ENCODE peak calls at places on chromosome 10, in six cellular contexts. P, Y, J, Q, V and N are unnamed samples.

GRCh38 chr10:27464993-27465392 is 39.1 kb upstream of the RAB18 start:
- DNase-seq in P (no peak), Y (no peak), J (no peak), Q (no peak), V (no peak), N (no peak)

GRCh38 chr10:132272061-132272766 is 35.5 kb downstream of the STK32C start:
- DNase-seq in P (peak), Y (no peak), J (peak), Q (no peak), V (no peak), N (no peak)

GRCh38 chr10:82251222-82251977 is 376.4 kb downstream of the NRG3 start:
- DNase-seq in P (no peak), Y (no peak), J (no peak), Q (no peak), V (no peak), N (no peak)

GRCh38 chr10:91759581-91759986 is 38.6 kb upstream of the TNKS2 start:
- DNase-seq in P (no peak), Y (no peak), J (no peak), Q (no peak), V (no peak), N (no peak)

GRCh38 chr10:32077896-32078295 is 21.7 kb upstream of the KIF5B start:
- DNase-seq in P (no peak), Y (no peak), J (peak), Q (no peak), V (peak), N (peak)

GRCh38 chr10:3635248-3635647 is 149.8 kb downstream of the KLF6 start:
- DNase-seq in P (no peak), Y (no peak), J (no peak), Q (no peak), V (no peak), N (no peak)

GRCh38 chr10:88110822-88111221 is 247.4 kb downstream of the PTEN start:
- DNase-seq in P (no peak), Y (no peak), J (no peak), Q (no peak), V (no peak), N (no peak)

GRCh38 chr10:84267503-84268126 is 22.8 kb downstream of the RGR start:
- DNase-seq in P (no peak), Y (no peak), J (no peak), Q (peak), V (no peak), N (no peak)

GRCh38 chr10:91194497-91195179 is 25.8 kb upstream of the PCGF5 start:
- DNase-seq in P (no peak), Y (no peak), J (no peak), Q (no peak), V (no peak), N (no peak)

GRCh38 chr10:44253769-44254462 is 131.0 kb downstream of the CXCL12 start:
- DNase-seq in P (peak), Y (peak), J (no peak), Q (peak), V (peak), N (peak)

GRCh38 chr10:1074748-1075358 is 18.7 kb downstream of the WDR37 start:
- DNase-seq in P (no peak), Y (no peak), J (no peak), Q (peak), V (no peak), N (no peak)

GRCh38 chr10:132129431-132129830 is 57.3 kb upstream of the DPYSL4 start:
- DNase-seq in P (no peak), Y (no peak), J (no peak), Q (no peak), V (no peak), N (no peak)

GRCh38 chr10:1448252-1448901 is 288.9 kb downstream of the ADARB2 start:
- DNase-seq in P (no peak), Y (no peak), J (no peak), Q (no peak), V (no peak), N (peak)

GRCh38 chr10:89741126-89741762 is 39.9 kb downstream of the KIF20B start:
- DNase-seq in P (no peak), Y (no peak), J (no peak), Q (no peak), V (no peak), N (no peak)

GRCh38 chr10:96440257-96441125 is 73.2 kb downstream of the TLL2 start:
- DNase-seq in P (no peak), Y (no peak), J (no peak), Q (no peak), V (no peak), N (no peak)

GRCh38 chr10:102634696-102635095 is 9.6 kb upstream of the TRIM8 start:
- DNase-seq in P (no peak), Y (no peak), J (no peak), Q (no peak), V (no peak), N (no peak)

GRCh38 chr10:6530211-6530840 is 49.8 kb downstream of the PRKCQ start:
- DNase-seq in P (no peak), Y (no peak), J (no peak), Q (no peak), V (no peak), N (peak)

GRCh38 chr10:1545524-1545923 is 191.8 kb downstream of the ADARB2 start:
- DNase-seq in P (no peak), Y (no peak), J (peak), Q (no peak), V (no peak), N (no peak)

GRCh38 chr10:47009215-47009838 is 98.1 kb downstream of the PTPN20 start:
- DNase-seq in P (no peak), Y (no peak), J (no peak), Q (no peak), V (no peak), N (no peak)

GRCh38 chr10:102505462-102506115 is 1.8 kb downstream of the SUFU start:
- DNase-seq in P (no peak), Y (peak), J (peak), Q (no peak), V (peak), N (no peak)

GRCh38 chr10:46523119-46523880 is 33.2 kb downstream of the GPRIN2 start:
- DNase-seq in P (peak), Y (no peak), J (peak), Q (peak), V (peak), N (no peak)

GRCh38 chr10:44358080-44358771 is 26.7 kb downstream of the CXCL12 start:
- DNase-seq in P (no peak), Y (no peak), J (no peak), Q (no peak), V (no peak), N (no peak)

GRCh38 chr10:14749051-14749809 is 25.5 kb downstream of the FAM107B start:
- DNase-seq in P (no peak), Y (no peak), J (no peak), Q (no peak), V (peak), N (no peak)

GRCh38 chr10:36191009-36191408 is 548.9 kb upstream of the FZD8 start:
- DNase-seq in P (no peak), Y (no peak), J (no peak), Q (no peak), V (no peak), N (no peak)

GRCh38 chr10:26000971-26001370 is 66.9 kb downstream of the MYO3A start:
- DNase-seq in P (no peak), Y (no peak), J (no peak), Q (no peak), V (no peak), N (no peak)

GRCh38 chr10:92845926-92846325 is 2.4 kb upstream of the EXOC6 start:
- DNase-seq in P (no peak), Y (no peak), J (no peak), Q (no peak), V (no peak), N (no peak)

GRCh38 chr10:95363303-95363912 is 72.6 kb upstream of the PDLIM1 start:
- DNase-seq in P (no peak), Y (no peak), J (no peak), Q (peak), V (peak), N (no peak)

GRCh38 chr10:91340613-91341362 is 69.4 kb upstream of the HECTD2 start:
- DNase-seq in P (no peak), Y (peak), J (no peak), Q (no peak), V (peak), N (no peak)

GRCh38 chr10:114199239-114199638 is 20.1 kb downstream of the TDRD1 start:
- DNase-seq in P (no peak), Y (no peak), J (no peak), Q (no peak), V (no peak), N (no peak)

GRCh38 chr10:47364366-47364765 is 16.2 kb downstream of the RBP3 start:
- DNase-seq in P (no peak), Y (peak), J (no peak), Q (no peak), V (no peak), N (no peak)

GRCh38 chr10:70711177-70711576 is 38.9 kb downstream of the ADAMTS14 start:
- DNase-seq in P (no peak), Y (no peak), J (no peak), Q (no peak), V (no peak), N (no peak)

GRCh38 chr10:70711911-70712310 is 39.6 kb downstream of the ADAMTS14 start:
- DNase-seq in P (no peak), Y (no peak), J (no peak), Q (no peak), V (no peak), N (no peak)

GRCh38 chr10:70714245-70714644 is 41.9 kb downstream of the ADAMTS14 start:
- DNase-seq in P (no peak), Y (no peak), J (no peak), Q (no peak), V (no peak), N (no peak)

GRCh38 chr10:70714961-70715360 is 42.7 kb downstream of the ADAMTS14 start:
- DNase-seq in P (no peak), Y (no peak), J (no peak), Q (no peak), V (no peak), N (no peak)

DNA sequence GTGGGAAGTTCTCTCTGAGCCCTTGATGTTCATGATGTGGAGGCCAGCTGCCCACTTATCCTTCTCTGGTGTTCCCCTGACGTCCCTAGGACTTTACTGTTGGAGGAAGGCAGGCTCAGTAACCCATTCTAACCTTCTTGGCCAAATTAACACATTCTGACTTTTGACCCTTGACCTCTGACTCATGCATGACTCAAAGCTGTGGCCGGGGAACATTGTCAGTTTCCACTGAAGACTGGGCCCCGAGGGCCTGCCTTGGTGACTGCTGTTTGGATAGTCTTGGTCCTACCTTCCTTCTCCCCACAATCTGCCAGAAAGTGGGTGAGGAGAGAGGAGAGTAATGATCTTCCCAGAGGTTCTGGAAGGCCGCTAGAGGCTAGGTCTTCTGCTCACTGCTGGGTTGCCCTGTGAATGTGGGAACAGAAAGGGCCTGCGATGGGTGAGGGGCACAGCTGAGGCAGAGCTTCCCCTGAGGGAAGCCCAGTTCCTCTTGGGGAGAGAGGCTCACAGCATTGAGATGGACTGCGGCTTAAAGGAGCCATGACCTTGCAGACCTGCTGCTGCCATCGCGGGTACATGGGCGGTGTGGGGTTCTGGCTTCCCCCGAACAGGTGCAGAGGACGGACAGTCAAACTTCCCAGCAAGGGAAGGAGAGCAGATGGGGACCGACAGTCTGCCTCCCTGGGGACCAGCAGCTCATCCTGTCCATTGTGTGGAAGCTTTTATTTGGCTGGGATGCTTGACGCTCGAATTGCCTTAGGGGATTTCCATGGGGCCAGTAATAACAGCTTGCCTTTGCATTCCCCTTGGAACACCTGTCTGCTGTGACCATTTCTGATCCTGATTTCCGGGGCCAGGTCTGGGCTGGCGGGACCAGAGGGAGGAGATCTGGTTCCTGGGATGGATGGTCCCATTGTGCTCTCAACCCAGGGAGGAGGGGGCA is 43.8 kb downstream of the ADAMTS14 start:
- DNase-seq in P (no peak), Y (no peak), J (no peak), Q (no peak), V (peak), N (no peak)
- H3K27ac ChIP-seq in P (no peak), Y (no peak), J (no peak), Q (no peak), V (no peak), N (no peak)

GRCh38 chr10:51879238-51879637 is 179.8 kb upstream of the CSTF2T start:
- DNase-seq in P (no peak), Y (no peak), J (peak), Q (no peak), V (peak), N (no peak)
- H3K4me3 ChIP-seq in P (no peak), Y (no peak), J (no peak), Q (no peak), V (no peak), N (no peak)

GRCh38 chr10:128211064-128211504 is 84.9 kb upstream of the MKI67 start:
- DNase-seq in P (no peak), Y (no peak), J (peak), Q (no peak), V (no peak), N (no peak)

GRCh38 chr10:128209862-128210214 is 83.6 kb upstream of the MKI67 start:
- DNase-seq in P (no peak), Y (no peak), J (no peak), Q (no peak), V (no peak), N (no peak)

GRCh38 chr10:128211953-128212727 is 85.9 kb upstream of the MKI67 start:
- DNase-seq in P (peak), Y (peak), J (peak), Q (peak), V (peak), N (no peak)

GRCh38 chr10:128206676-128207075 is 80.5 kb upstream of the MKI67 start:
- DNase-seq in P (no peak), Y (no peak), J (peak), Q (no peak), V (no peak), N (peak)

GRCh38 chr10:128210215-128211063 is 84.2 kb upstream of the MKI67 start:
- DNase-seq in P (no peak), Y (peak), J (peak), Q (peak), V (peak), N (no peak)
- TF ChIP-seq POLR2A in P (no peak), Y (no peak), J (no peak), Q (peak), V (no peak), N (no peak)

GRCh38 chr10:123721441-123722049 is 55.4 kb downstream of the GPR26 start:
- DNase-seq in P (no peak), Y (no peak), J (no peak), Q (no peak), V (no peak), N (no peak)
- H3K27ac ChIP-seq in P (no peak), Y (no peak), J (no peak), Q (no peak), V (no peak), N (no peak)

GRCh38 chr10:17454181-17454800 is at the start of gene ST8SIA6:
- DNase-seq in P (no peak), Y (peak), J (no peak), Q (peak), V (no peak), N (no peak)
- H3K4me3 ChIP-seq in P (peak), Y (peak), J (peak), Q (peak), V (peak), N (peak)